ENCODE peak calls at places on chromosomes 1 and 21, in five cellular contexts. One of them, this sample, is unnamed. For H3K9me3, the result is how much of the 10 kb centered on the place peaks cover.

GRCh38 chr1:102002057-102002456 is 5.3 kb upstream of the OLFM3 start:
- DNase-seq in naive thymus-derived CD4-positive, alpha-beta T cell: no peak
- DNase-seq in CD4-positive, alpha-beta T cell: no peak
- DNase-seq in astrocyte: no peak
- DNase-seq in pancreas: no peak
- DNase-seq in this sample: no peak

GRCh38 chr1:12619396-12620141 is 1.6 kb upstream of the DHRS3 start:
- DNase-seq in naive thymus-derived CD4-positive, alpha-beta T cell: peak
- DNase-seq in CD4-positive, alpha-beta T cell: peak
- DNase-seq in astrocyte: peak
- DNase-seq in pancreas: peak
- DNase-seq in this sample: peak

GRCh38 chr1:156814571-156815260 is 1.9 kb downstream of the SH2D2A start:
- DNase-seq in naive thymus-derived CD4-positive, alpha-beta T cell: peak
- DNase-seq in CD4-positive, alpha-beta T cell: no peak
- DNase-seq in astrocyte: no peak
- DNase-seq in pancreas: no peak
- DNase-seq in this sample: peak

GRCh38 chr1:13706058-13706457 is 6.1 kb downstream of the PRDM2 start:
- DNase-seq in naive thymus-derived CD4-positive, alpha-beta T cell: no peak
- DNase-seq in CD4-positive, alpha-beta T cell: no peak
- DNase-seq in astrocyte: no peak
- DNase-seq in pancreas: no peak
- DNase-seq in this sample: no peak

GRCh38 chr1:77539510-77540142 is 142.8 kb downstream of the ZZZ3 start:
- DNase-seq in naive thymus-derived CD4-positive, alpha-beta T cell: no peak
- DNase-seq in CD4-positive, alpha-beta T cell: no peak
- DNase-seq in astrocyte: peak
- DNase-seq in pancreas: no peak
- DNase-seq in this sample: no peak

GRCh38 chr1:36257375-36257767 is 33.1 kb downstream of the THRAP3 start:
- DNase-seq in naive thymus-derived CD4-positive, alpha-beta T cell: no peak
- DNase-seq in CD4-positive, alpha-beta T cell: no peak
- DNase-seq in astrocyte: no peak
- DNase-seq in pancreas: no peak
- DNase-seq in this sample: no peak

GRCh38 chr1:44632511-44633072 is 41.7 kb downstream of the TMEM53 start:
- DNase-seq in naive thymus-derived CD4-positive, alpha-beta T cell: no peak
- DNase-seq in CD4-positive, alpha-beta T cell: no peak
- DNase-seq in astrocyte: no peak
- DNase-seq in pancreas: no peak
- DNase-seq in this sample: no peak

GRCh38 chr1:27542463-27543273 is 52.7 kb upstream of the WASF2 start:
- DNase-seq in naive thymus-derived CD4-positive, alpha-beta T cell: no peak
- DNase-seq in CD4-positive, alpha-beta T cell: no peak
- DNase-seq in astrocyte: peak
- DNase-seq in pancreas: no peak
- DNase-seq in this sample: no peak

GRCh38 chr1:177256153-177256814 is 85.5 kb downstream of the BRINP2 start:
- DNase-seq in naive thymus-derived CD4-positive, alpha-beta T cell: no peak
- DNase-seq in CD4-positive, alpha-beta T cell: no peak
- DNase-seq in astrocyte: peak
- DNase-seq in pancreas: peak
- DNase-seq in this sample: no peak

GRCh38 chr1:244918422-244919319 is 54.3 kb upstream of the HNRNPU start:
- DNase-seq in naive thymus-derived CD4-positive, alpha-beta T cell: peak
- DNase-seq in CD4-positive, alpha-beta T cell: peak
- DNase-seq in astrocyte: peak
- DNase-seq in pancreas: peak
- DNase-seq in this sample: peak

GRCh38 chr1:13517193-13517812 is 3.5 kb upstream of the LRRC38 start:
- DNase-seq in naive thymus-derived CD4-positive, alpha-beta T cell: no peak
- DNase-seq in CD4-positive, alpha-beta T cell: no peak
- DNase-seq in astrocyte: no peak
- DNase-seq in pancreas: no peak
- DNase-seq in this sample: no peak

GRCh38 chr1:216168481-216169005 is 254.7 kb downstream of the USH2A start:
- DNase-seq in naive thymus-derived CD4-positive, alpha-beta T cell: no peak
- DNase-seq in CD4-positive, alpha-beta T cell: no peak
- DNase-seq in astrocyte: no peak
- DNase-seq in pancreas: no peak
- DNase-seq in this sample: no peak

GRCh38 chr1:26287033-26287711 is 7.3 kb downstream of the SH3BGRL3 start:
- DNase-seq in naive thymus-derived CD4-positive, alpha-beta T cell: peak
- DNase-seq in CD4-positive, alpha-beta T cell: peak
- DNase-seq in astrocyte: no peak
- DNase-seq in pancreas: no peak
- DNase-seq in this sample: peak

DNA sequence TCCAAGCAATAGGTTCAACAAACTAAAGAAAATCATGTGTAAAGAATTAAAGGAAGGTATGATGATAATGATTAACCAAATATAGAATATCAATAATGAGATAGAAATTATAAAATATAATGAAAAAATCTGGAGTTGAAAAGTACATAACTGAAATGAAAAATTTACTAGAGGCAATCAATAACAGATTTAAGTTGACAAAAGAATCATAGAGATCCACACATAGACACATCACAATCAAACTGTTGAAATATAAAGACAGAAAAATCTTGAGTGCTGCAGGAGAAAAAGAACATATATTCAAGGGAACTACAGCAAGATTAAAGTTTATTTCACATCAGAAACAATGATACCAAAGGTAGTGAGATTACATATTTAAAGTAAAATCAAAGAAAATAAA is 63.7 kb downstream of the RNASEL start:
- DNase-seq in naive thymus-derived CD4-positive, alpha-beta T cell: no peak
- DNase-seq in CD4-positive, alpha-beta T cell: no peak
- DNase-seq in astrocyte: no peak
- DNase-seq in pancreas: no peak
- DNase-seq in this sample: no peak
- H3K9me3 ChIP-seq in naive thymus-derived CD4-positive, alpha-beta T cell: under half
- H3K9me3 ChIP-seq in CD4-positive, alpha-beta T cell: under half
- H3K9me3 ChIP-seq in astrocyte: under half
- H3K9me3 ChIP-seq in pancreas: under half
- H3K9me3 ChIP-seq in this sample: under half

GRCh38 chr21:27369962-27370578 is 403.2 kb upstream of the ADAMTS5 start:
- DNase-seq in naive thymus-derived CD4-positive, alpha-beta T cell: no peak
- DNase-seq in CD4-positive, alpha-beta T cell: no peak
- DNase-seq in astrocyte: no peak
- DNase-seq in pancreas: no peak
- DNase-seq in this sample: no peak

GRCh38 chr21:27369234-27369633 is 402.3 kb upstream of the ADAMTS5 start:
- DNase-seq in naive thymus-derived CD4-positive, alpha-beta T cell: no peak
- DNase-seq in CD4-positive, alpha-beta T cell: no peak
- DNase-seq in astrocyte: no peak
- DNase-seq in pancreas: no peak
- DNase-seq in this sample: no peak

GRCh38 chr21:27371065-27371464 is 404.2 kb upstream of the ADAMTS5 start:
- DNase-seq in naive thymus-derived CD4-positive, alpha-beta T cell: no peak
- DNase-seq in CD4-positive, alpha-beta T cell: no peak
- DNase-seq in astrocyte: no peak
- DNase-seq in pancreas: no peak
- DNase-seq in this sample: no peak

GRCh38 chr21:27371688-27372331 is 404.9 kb upstream of the ADAMTS5 start:
- DNase-seq in naive thymus-derived CD4-positive, alpha-beta T cell: no peak
- DNase-seq in CD4-positive, alpha-beta T cell: no peak
- DNase-seq in astrocyte: peak
- DNase-seq in pancreas: no peak
- DNase-seq in this sample: no peak

DNA sequence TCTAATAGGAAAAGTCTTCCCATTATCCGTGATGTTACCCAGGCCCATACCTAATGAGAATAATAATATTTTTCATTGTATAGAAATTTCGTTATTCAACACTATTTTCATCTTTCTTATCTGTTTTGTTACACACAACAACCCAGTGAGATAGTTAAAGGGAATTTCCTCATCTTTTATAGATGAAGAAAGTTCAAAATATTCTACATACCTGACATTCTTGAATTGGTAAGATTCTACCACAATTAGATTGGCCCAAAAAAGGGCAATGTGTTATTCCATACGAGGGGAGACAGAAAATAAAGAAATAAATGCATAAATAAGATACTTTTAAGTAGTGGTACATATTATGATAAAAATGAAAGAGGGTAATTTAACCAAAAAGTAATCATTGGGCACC is 405.5 kb upstream of the ADAMTS5 start:
- DNase-seq in naive thymus-derived CD4-positive, alpha-beta T cell: no peak
- DNase-seq in CD4-positive, alpha-beta T cell: no peak
- DNase-seq in astrocyte: no peak
- DNase-seq in pancreas: no peak
- DNase-seq in this sample: no peak
- H3K9me3 ChIP-seq in naive thymus-derived CD4-positive, alpha-beta T cell: under half
- H3K9me3 ChIP-seq in CD4-positive, alpha-beta T cell: under half
- H3K9me3 ChIP-seq in astrocyte: under half
- H3K9me3 ChIP-seq in pancreas: under half
- H3K9me3 ChIP-seq in this sample: under half

GRCh38 chr1:214761030-214761429 is 158.0 kb downstream of the CENPF start:
- DNase-seq in naive thymus-derived CD4-positive, alpha-beta T cell: no peak
- DNase-seq in CD4-positive, alpha-beta T cell: no peak
- DNase-seq in astrocyte: no peak
- DNase-seq in pancreas: no peak
- DNase-seq in this sample: no peak
- H3K9me3 ChIP-seq in naive thymus-derived CD4-positive, alpha-beta T cell: under half
- H3K9me3 ChIP-seq in CD4-positive, alpha-beta T cell: under half
- H3K9me3 ChIP-seq in astrocyte: under half
- H3K9me3 ChIP-seq in pancreas: under half
- H3K9me3 ChIP-seq in this sample: under half

GRCh38 chr1:3195480-3195815 is 126.4 kb downstream of the PRDM16 start:
- DNase-seq in naive thymus-derived CD4-positive, alpha-beta T cell: no peak
- DNase-seq in CD4-positive, alpha-beta T cell: no peak
- DNase-seq in astrocyte: no peak
- DNase-seq in pancreas: no peak
- DNase-seq in this sample: no peak
- H3K9me3 ChIP-seq in naive thymus-derived CD4-positive, alpha-beta T cell: under half
- H3K9me3 ChIP-seq in CD4-positive, alpha-beta T cell: under half
- H3K9me3 ChIP-seq in astrocyte: under half
- H3K9me3 ChIP-seq in pancreas: under half
- H3K9me3 ChIP-seq in this sample: under half

GRCh38 chr1:29563571-29563970 is 327.2 kb downstream of the PTPRU start:
- DNase-seq in naive thymus-derived CD4-positive, alpha-beta T cell: no peak
- DNase-seq in CD4-positive, alpha-beta T cell: no peak
- DNase-seq in astrocyte: peak
- DNase-seq in pancreas: no peak
- DNase-seq in this sample: no peak
- H3K9me3 ChIP-seq in naive thymus-derived CD4-positive, alpha-beta T cell: half or more
- H3K9me3 ChIP-seq in CD4-positive, alpha-beta T cell: half or more
- H3K9me3 ChIP-seq in astrocyte: under half
- H3K9me3 ChIP-seq in pancreas: under half
- H3K9me3 ChIP-seq in this sample: under half

GRCh38 chr1:143667730-143668129 is 304.1 kb downstream of the FAM72C start:
- DNase-seq in naive thymus-derived CD4-positive, alpha-beta T cell: no peak
- DNase-seq in CD4-positive, alpha-beta T cell: no peak
- DNase-seq in astrocyte: no peak
- DNase-seq in pancreas: no peak
- DNase-seq in this sample: no peak
- H3K9me3 ChIP-seq in naive thymus-derived CD4-positive, alpha-beta T cell: under half
- H3K9me3 ChIP-seq in CD4-positive, alpha-beta T cell: under half
- H3K9me3 ChIP-seq in astrocyte: under half
- H3K9me3 ChIP-seq in pancreas: under half
- H3K9me3 ChIP-seq in this sample: under half

GRCh38 chr21:24220466-24220865 is 1386.8 kb downstream of the MRPL39 start:
- DNase-seq in naive thymus-derived CD4-positive, alpha-beta T cell: no peak
- DNase-seq in CD4-positive, alpha-beta T cell: no peak
- DNase-seq in astrocyte: no peak
- DNase-seq in pancreas: no peak
- DNase-seq in this sample: no peak

DNA sequence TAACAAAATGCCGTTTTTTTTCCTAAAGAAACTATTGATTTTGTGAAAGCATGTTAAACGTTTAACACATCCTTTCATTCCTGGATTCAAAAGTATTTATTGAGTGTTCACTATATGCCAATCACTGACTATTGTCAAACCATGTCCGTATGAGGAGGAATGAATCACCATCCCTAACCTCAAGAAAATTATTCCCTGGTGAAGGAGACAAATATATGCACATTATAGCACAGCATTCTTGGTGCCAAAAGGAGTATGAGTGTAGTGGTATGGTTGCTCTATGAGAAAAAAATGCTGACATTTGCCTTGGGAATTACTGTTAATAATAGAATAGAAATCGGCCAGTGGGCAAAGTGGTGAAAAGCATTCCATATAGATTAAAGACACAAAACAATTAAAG is 1390.1 kb downstream of the MRPL39 start:
- DNase-seq in naive thymus-derived CD4-positive, alpha-beta T cell: no peak
- DNase-seq in CD4-positive, alpha-beta T cell: no peak
- DNase-seq in astrocyte: peak
- DNase-seq in pancreas: no peak
- DNase-seq in this sample: no peak
- H3K9me3 ChIP-seq in naive thymus-derived CD4-positive, alpha-beta T cell: under half
- H3K9me3 ChIP-seq in CD4-positive, alpha-beta T cell: under half
- H3K9me3 ChIP-seq in astrocyte: under half
- H3K9me3 ChIP-seq in pancreas: under half
- H3K9me3 ChIP-seq in this sample: under half

GRCh38 chr1:152442765-152443164 is 28.7 kb upstream of the CRNN start:
- DNase-seq in naive thymus-derived CD4-positive, alpha-beta T cell: no peak
- DNase-seq in CD4-positive, alpha-beta T cell: no peak
- DNase-seq in astrocyte: peak
- DNase-seq in pancreas: peak
- DNase-seq in this sample: no peak

GRCh38 chr1:152442291-152442690 is 28.2 kb upstream of the CRNN start:
- DNase-seq in naive thymus-derived CD4-positive, alpha-beta T cell: no peak
- DNase-seq in CD4-positive, alpha-beta T cell: no peak
- DNase-seq in astrocyte: no peak
- DNase-seq in pancreas: no peak
- DNase-seq in this sample: no peak

GRCh38 chr1:152440635-152441471 is 26.8 kb upstream of the CRNN start:
- DNase-seq in naive thymus-derived CD4-positive, alpha-beta T cell: peak
- DNase-seq in CD4-positive, alpha-beta T cell: peak
- DNase-seq in astrocyte: peak
- DNase-seq in pancreas: peak
- DNase-seq in this sample: peak

GRCh38 chr1:152444045-152444444 is 30.0 kb upstream of the CRNN start:
- DNase-seq in naive thymus-derived CD4-positive, alpha-beta T cell: no peak
- DNase-seq in CD4-positive, alpha-beta T cell: no peak
- DNase-seq in astrocyte: no peak
- DNase-seq in pancreas: peak
- DNase-seq in this sample: no peak

GRCh38 chr1:152441756-152442155 is 27.7 kb upstream of the CRNN start:
- DNase-seq in naive thymus-derived CD4-positive, alpha-beta T cell: no peak
- DNase-seq in CD4-positive, alpha-beta T cell: no peak
- DNase-seq in astrocyte: no peak
- DNase-seq in pancreas: no peak
- DNase-seq in this sample: no peak
- H3K9me3 ChIP-seq in naive thymus-derived CD4-positive, alpha-beta T cell: under half
- H3K9me3 ChIP-seq in CD4-positive, alpha-beta T cell: under half
- H3K9me3 ChIP-seq in astrocyte: under half
- H3K9me3 ChIP-seq in pancreas: under half
- H3K9me3 ChIP-seq in this sample: under half

GRCh38 chr1:82466894-82467293 is 666.2 kb downstream of the ADGRL2 start:
- DNase-seq in naive thymus-derived CD4-positive, alpha-beta T cell: no peak
- DNase-seq in CD4-positive, alpha-beta T cell: no peak
- DNase-seq in astrocyte: no peak
- DNase-seq in pancreas: no peak
- DNase-seq in this sample: no peak

GRCh38 chr1:82465024-82465423 is 664.3 kb downstream of the ADGRL2 start:
- DNase-seq in naive thymus-derived CD4-positive, alpha-beta T cell: no peak
- DNase-seq in CD4-positive, alpha-beta T cell: no peak
- DNase-seq in astrocyte: no peak
- DNase-seq in pancreas: no peak
- DNase-seq in this sample: no peak

GRCh38 chr1:82464362-82464931 is 663.7 kb downstream of the ADGRL2 start:
- DNase-seq in naive thymus-derived CD4-positive, alpha-beta T cell: no peak
- DNase-seq in CD4-positive, alpha-beta T cell: no peak
- DNase-seq in astrocyte: peak
- DNase-seq in pancreas: peak
- DNase-seq in this sample: no peak
- H3K9me3 ChIP-seq in naive thymus-derived CD4-positive, alpha-beta T cell: under half
- H3K9me3 ChIP-seq in CD4-positive, alpha-beta T cell: under half
- H3K9me3 ChIP-seq in astrocyte: under half
- H3K9me3 ChIP-seq in pancreas: under half
- H3K9me3 ChIP-seq in this sample: under half

GRCh38 chr1:183776731-183777130 is 28.2 kb upstream of the RGL1 start:
- DNase-seq in naive thymus-derived CD4-positive, alpha-beta T cell: no peak
- DNase-seq in CD4-positive, alpha-beta T cell: no peak
- DNase-seq in astrocyte: peak
- DNase-seq in pancreas: no peak
- DNase-seq in this sample: no peak
- H3K9me3 ChIP-seq in naive thymus-derived CD4-positive, alpha-beta T cell: under half
- H3K9me3 ChIP-seq in CD4-positive, alpha-beta T cell: under half
- H3K9me3 ChIP-seq in astrocyte: under half
- H3K9me3 ChIP-seq in pancreas: under half
- H3K9me3 ChIP-seq in this sample: under half

This sample was measured in T-helper 17 cell.